ENCODE peak calls at places on chromosomes 2 and 18, in nine cellular contexts. Z, J, Y, C, N, S, A, X and W are unnamed samples.

GRCh38 chr2:212538156-212539144 is at the start of gene ERBB4:
- DNase-seq in C (no peak), Y (no peak), A (no peak), J (no peak), S (peak), X (peak), N (no peak), Z (no peak), W (peak)

GRCh38 chr2:27204566-27204965 is 7.3 kb upstream of the ATRAID start:
- DNase-seq in N (no peak), J (no peak), Y (no peak), Z (no peak), X (no peak), C (no peak), A (no peak), S (no peak), W (no peak)

GRCh38 chr18:36095936-36096519 is 28.7 kb upstream of the RPRD1A start:
- DNase-seq in J (peak), A (no peak), Y (no peak), C (no peak), Z (peak), X (no peak), S (no peak), N (no peak), W (no peak)

GRCh38 chr2:186862869-186863709 is 14.1 kb upstream of the ZSWIM2 start:
- DNase-seq in A (no peak), J (no peak), S (no peak), N (no peak), Y (no peak), X (no peak), Z (no peak), C (no peak), W (no peak)

GRCh38 chr2:39160982-39161381 is 40.1 kb upstream of the SOS1 start:
- DNase-seq in A (no peak), Z (peak), N (no peak), S (no peak), X (no peak), Y (no peak), C (no peak), J (no peak), W (no peak)

GRCh38 chr2:72925328-72925943 is 8.1 kb downstream of the EMX1 start:
- DNase-seq in J (no peak), A (no peak), S (no peak), Y (no peak), Z (no peak), N (no peak), X (no peak), C (no peak), W (no peak)

GRCh38 chr2:240812721-240813120 is 7.3 kb downstream of the KIF1A start:
- DNase-seq in Z (no peak), N (no peak), A (no peak), J (no peak), C (no peak), X (no peak), S (no peak), Y (no peak), W (peak)

GRCh38 chr2:101733257-101733993 is 35.9 kb downstream of the MAP4K4 start:
- DNase-seq in N (no peak), X (peak), A (no peak), Y (no peak), S (no peak), Z (no peak), J (no peak), C (no peak), W (no peak)

GRCh38 chr18:22601481-22601880 is 183.8 kb upstream of the CTAGE1 start:
- DNase-seq in N (no peak), X (no peak), Z (no peak), J (peak), Y (no peak), C (no peak), S (no peak), A (no peak), W (no peak)

GRCh38 chr2:136327162-136327852 is 209.4 kb upstream of the CXCR4 start:
- DNase-seq in S (no peak), Y (peak), A (no peak), X (no peak), J (no peak), N (no peak), C (peak), Z (no peak), W (no peak)

GRCh38 chr2:36780231-36780808 is 83.8 kb downstream of the VIT start:
- DNase-seq in X (no peak), Y (no peak), S (no peak), N (no peak), A (no peak), Z (no peak), J (peak), C (no peak), W (no peak)

GRCh38 chr2:200442471-200442870 is 67.4 kb downstream of the KCTD18 start:
- DNase-seq in N (no peak), Y (no peak), C (no peak), A (no peak), S (no peak), X (no peak), J (peak), Z (no peak), W (no peak)

GRCh38 chr2:29056452-29056851 is 17.9 kb downstream of the PCARE start:
- DNase-seq in C (no peak), X (no peak), A (no peak), Y (no peak), Z (no peak), S (no peak), N (no peak), J (no peak), W (no peak)

GRCh38 chr2:37653805-37654378 is 17.6 kb downstream of the CDC42EP3 start:
- DNase-seq in Z (no peak), J (no peak), X (peak), C (no peak), Y (peak), S (no peak), N (no peak), A (no peak), W (no peak)

GRCh38 chr2:209648714-209649113 is 122.9 kb upstream of the UNC80 start:
- DNase-seq in N (no peak), J (peak), Z (no peak), A (no peak), X (no peak), C (no peak), Y (no peak), S (no peak), W (no peak)

GRCh38 chr2:10527585-10527984 is 79.5 kb upstream of the ODC1 start:
- DNase-seq in S (no peak), Z (no peak), X (no peak), Y (no peak), A (no peak), N (no peak), C (no peak), J (no peak), W (no peak)

GRCh38 chr2:147525724-147526489 is 318.9 kb upstream of the ACVR2A start:
- DNase-seq in N (no peak), S (no peak), C (no peak), Y (no peak), Z (no peak), J (no peak), X (no peak), A (no peak), W (no peak)

GRCh38 chr2:2573658-2574293 is 242.7 kb upstream of the MYT1L start:
- DNase-seq in A (no peak), Z (no peak), J (no peak), N (no peak), Y (no peak), X (no peak), S (no peak), C (no peak), W (no peak)

GRCh38 chr2:13260401-13260800 is 543.7 kb downstream of the TRIB2 start:
- DNase-seq in X (no peak), A (no peak), Z (no peak), J (no peak), S (peak), N (no peak), Y (no peak), C (no peak), W (no peak)

GRCh38 chr2:127811397-127811860 is 458 bp upstream of the WDR33 start:
- DNase-seq in J (no peak), Z (no peak), C (no peak), A (no peak), S (no peak), N (peak), Y (no peak), X (peak), W (no peak)

GRCh38 chr2:66440692-66441091 is 5.8 kb downstream of the MEIS1 start:
- DNase-seq in A (no peak), C (no peak), X (peak), Z (no peak), Y (no peak), S (no peak), J (no peak), N (no peak), W (no peak)

GRCh38 chr2:3265981-3266726 is 111.5 kb downstream of the EIPR1 start:
- DNase-seq in S (peak), N (no peak), C (no peak), J (no peak), Z (peak), A (no peak), Y (no peak), X (no peak), W (peak)

GRCh38 chr18:12449040-12449814 is 41.5 kb downstream of the PRELID3A start:
- DNase-seq in N (no peak), J (no peak), Z (peak), A (no peak), X (no peak), Y (no peak), C (no peak), S (peak), W (no peak)

GRCh38 chr18:78010363-78010762 is 760.7 kb downstream of the GALR1 start:
- DNase-seq in X (no peak), A (no peak), S (no peak), C (no peak), J (no peak), N (no peak), Y (no peak), Z (no peak), W (no peak)

GRCh38 chr18:56402872-56403516 is 235.4 kb downstream of the TXNL1 start:
- DNase-seq in A (no peak), Y (no peak), Z (peak), N (no peak), X (no peak), S (no peak), J (peak), C (no peak), W (no peak)

GRCh38 chr2:71554028-71554705 is 100.8 kb downstream of the DYSF start:
- DNase-seq in Z (no peak), S (no peak), J (no peak), Y (no peak), A (no peak), X (no peak), C (no peak), N (no peak), W (no peak)

GRCh38 chr2:169819106-169819505 is 5.6 kb downstream of the METTL5 start:
- DNase-seq in N (no peak), S (no peak), X (no peak), C (no peak), Z (no peak), A (no peak), J (no peak), Y (no peak), W (no peak)

GRCh38 chr2:196592912-196593881 is 46.3 kb upstream of the CCDC150 start:
- DNase-seq in Y (no peak), C (no peak), S (peak), N (peak), A (peak), Z (no peak), X (peak), J (no peak), W (peak)

GRCh38 chr2:173148520-173148919 is 72.9 kb downstream of the MAP3K20 start:
- DNase-seq in J (no peak), Z (no peak), N (no peak), X (no peak), C (no peak), Y (no peak), S (no peak), A (no peak), W (no peak)

GRCh38 chr2:236404346-236404745 is 140.1 kb upstream of the ASB18 start:
- DNase-seq in C (no peak), N (no peak), S (no peak), A (no peak), J (no peak), X (no peak), Y (no peak), Z (no peak), W (no peak)

GRCh38 chr18:9333441-9334350 is 877 bp upstream of the TWSG1 start:
- DNase-seq in A (no peak), X (peak), S (peak), Z (no peak), Y (no peak), C (peak), N (no peak), J (no peak), W (no peak)

GRCh38 chr2:30717081-30717650 is 90.1 kb downstream of the CAPN13 start:
- DNase-seq in N (no peak), S (no peak), Z (no peak), X (no peak), Y (no peak), J (no peak), A (no peak), C (no peak), W (no peak)

GRCh38 chr2:141554810-141555209 is 576.0 kb downstream of the LRP1B start:
- DNase-seq in J (no peak), A (no peak), Y (no peak), X (no peak), C (no peak), S (peak), N (no peak), Z (no peak), W (no peak)

GRCh38 chr2:199456383-199457146 is 1.2 kb downstream of the SATB2 start:
- DNase-seq in A (no peak), X (no peak), Y (no peak), Z (no peak), C (no peak), J (no peak), N (no peak), S (no peak), W (no peak)

GRCh38 chr2:239308696-239309397 is 92.0 kb downstream of the HDAC4 start:
- DNase-seq in S (no peak), X (peak), Z (no peak), J (peak), N (no peak), A (no peak), C (no peak), Y (no peak), W (peak)

GRCh38 chr2:42859006-42859552 is 66.7 kb upstream of the HAAO start:
- DNase-seq in J (no peak), Z (peak), C (no peak), X (no peak), A (no peak), Y (no peak), S (peak), N (no peak), W (no peak)

GRCh38 chr2:230160112-230160660 is 59.6 kb downstream of the SP110 start:
- DNase-seq in X (peak), N (no peak), A (peak), Y (no peak), Z (no peak), C (no peak), J (no peak), S (peak), W (peak)